ENCODE peak calls at places on chromosome 20, in nine cellular contexts. W is A549, D is GM13977, C is GM12878, B is brain microvascular endothelial cell, L is GM12865, K is AG09309, J is lower leg skin, Q is ovary. F is an unnamed sample.

GRCh38 chr20:34637245-34638185 is 39.4 kb downstream of the PIGU start:
- DNase-seq in B (peak; percentile 61), L (no peak), W (peak; percentile 31), C (no peak), Q (no peak), D (no peak), J (peak; percentile 71), K (peak; percentile 66), F (peak; percentile 60)

GRCh38 chr20:12847862-12848261 is 160.9 kb upstream of the SPTLC3 start:
- DNase-seq in K (no peak), C (no peak), B (peak; percentile 15), Q (no peak), L (no peak), D (no peak), J (no peak), W (no peak), F (no peak)

GRCh38 chr20:44142416-44142815 is 44.6 kb downstream of the JPH2 start:
- DNase-seq in Q (no peak), W (no peak), C (no peak), B (peak; percentile 53), K (no peak), L (no peak), J (no peak), D (no peak), F (no peak)

GRCh38 chr20:20255104-20255503 is 112.8 kb upstream of the INSM1 start:
- DNase-seq in J (no peak), C (no peak), Q (no peak), L (no peak), D (no peak), W (no peak), B (no peak), K (no peak), F (no peak)

GRCh38 chr20:20454850-20455627 is 87.1 kb downstream of the INSM1 start:
- DNase-seq in J (no peak), Q (no peak), C (no peak), D (no peak), K (no peak), W (no peak), L (no peak), B (no peak), F (no peak)

GRCh38 chr20:40540163-40540562 is 148.9 kb downstream of the MAFB start:
- DNase-seq in C (no peak), B (no peak), J (no peak), K (no peak), Q (no peak), L (no peak), D (no peak), W (no peak), F (no peak)

GRCh38 chr20:62774076-62774714 is 22.1 kb upstream of the MRGBP start:
- DNase-seq in L (no peak), K (no peak), C (no peak), J (no peak), Q (no peak), W (no peak), D (no peak), B (no peak), F (no peak)

GRCh38 chr20:36465109-36466080 is 75.9 kb upstream of the MYL9 start:
- DNase-seq in J (peak; percentile 72), W (peak; percentile 83), C (no peak), Q (peak; percentile 48), B (peak; percentile 86), D (no peak), L (peak; percentile 31), K (peak; percentile 79), F (peak; percentile 65)

GRCh38 chr20:13654463-13655023 is 15.8 kb upstream of the TASP1 start:
- DNase-seq in L (no peak), D (no peak), J (no peak), C (no peak), B (no peak), K (no peak), Q (no peak), W (no peak), F (no peak)

GRCh38 chr20:57498425-57499400 is 26.2 kb downstream of the CTCFL start:
- DNase-seq in C (no peak), D (no peak), K (no peak), L (peak; percentile 70), J (no peak), B (peak; percentile 29), W (peak; percentile 40), Q (no peak), F (no peak)
- TF ChIP-seq CTCF in C (peak; percentile 74), D (peak; percentile 65), K (peak; percentile 64), L (peak; percentile 65), J (no peak), B (peak; percentile 67), W (peak; percentile 45), Q (no peak), F (peak; percentile 35)

GRCh38 chr20:59082077-59082740 is 39.6 kb upstream of the PRELID3B start:
- DNase-seq in K (no peak), C (no peak), W (peak; percentile 8), B (no peak), Q (no peak), J (no peak), L (peak; percentile 11), D (no peak), F (no peak)

GRCh38 chr20:59082981-59083380 is 40.4 kb upstream of the PRELID3B start:
- DNase-seq in Q (no peak), L (no peak), B (peak; percentile 16), J (no peak), K (peak; percentile 21), W (peak; percentile 28), D (no peak), C (no peak), F (no peak)

GRCh38 chr20:59078231-59078630 is 35.6 kb upstream of the PRELID3B start:
- DNase-seq in K (no peak), L (no peak), Q (no peak), B (no peak), J (no peak), D (no peak), C (no peak), W (no peak), F (no peak)

GRCh38 chr20:59084041-59084841 is 41.7 kb upstream of the PRELID3B start:
- DNase-seq in C (no peak), B (no peak), D (no peak), K (no peak), J (no peak), W (no peak), Q (peak; percentile 18), L (no peak), F (no peak)

DNA sequence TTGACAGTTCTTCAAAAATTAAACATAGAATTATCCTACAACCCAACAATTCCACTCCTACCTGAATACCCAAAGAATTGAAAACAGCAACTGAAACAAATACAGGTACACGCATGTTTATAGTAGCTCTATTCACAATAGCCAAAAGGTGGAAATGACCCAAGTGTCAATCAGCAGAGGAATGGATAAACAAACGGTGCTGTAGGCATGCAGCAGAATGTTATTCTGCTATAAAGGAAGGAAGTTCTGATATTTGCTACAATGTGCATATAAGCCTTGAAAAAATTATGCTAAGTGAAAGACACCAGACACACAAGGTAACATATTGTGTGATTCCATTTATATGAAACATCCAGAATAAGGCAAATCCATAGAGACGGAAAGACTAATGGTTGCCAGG is 38.5 kb upstream of the PRELID3B start:
- DNase-seq in Q (no peak), K (no peak), B (no peak), W (no peak), C (no peak), J (no peak), D (no peak), L (no peak), F (no peak)
- TF ChIP-seq CTCF in Q (no peak), K (no peak), B (no peak), W (no peak), C (no peak), J (no peak), D (no peak), L (no peak), F (no peak)

DNA sequence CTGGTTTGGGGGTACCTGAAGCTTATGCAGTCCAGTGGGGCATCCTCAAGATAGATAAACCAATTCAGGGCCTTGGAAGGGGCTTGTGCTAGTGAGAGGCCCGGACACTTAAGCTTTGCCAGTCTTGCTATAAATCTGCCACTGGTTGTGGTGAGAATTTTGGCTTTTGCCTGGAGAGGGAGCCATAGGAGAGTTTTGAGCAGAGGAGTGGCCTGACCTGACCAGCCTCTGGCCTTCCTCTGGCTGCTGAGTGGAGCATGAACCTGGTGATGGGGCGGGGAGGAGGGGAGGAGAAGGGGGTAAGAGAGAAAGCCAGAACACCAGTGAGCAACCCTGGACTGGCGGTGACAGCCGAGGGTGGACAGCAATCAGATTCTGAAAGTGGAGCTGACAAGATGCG is 7.1 kb downstream of the TMEM74B start:
- DNase-seq in B (no peak), K (no peak), W (peak; percentile 53), J (no peak), D (no peak), C (no peak), Q (no peak), L (no peak), F (no peak)
- TF ChIP-seq CTCF in B (peak; percentile 27), K (peak; percentile 4), W (peak; percentile 5), J (no peak), D (peak; percentile 16), C (no peak), Q (no peak), L (no peak), F (no peak)

GRCh38 chr20:41892031-41892430 is 273.9 kb upstream of the CHD6 start:
- DNase-seq in Q (no peak), W (no peak), L (no peak), B (no peak), J (no peak), K (no peak), D (no peak), C (no peak), F (no peak)

GRCh38 chr20:41889871-41890224 is 271.7 kb upstream of the CHD6 start:
- DNase-seq in W (no peak), K (no peak), L (no peak), B (no peak), C (no peak), D (no peak), Q (no peak), J (peak; percentile 29), F (no peak)

GRCh38 chr20:41888434-41888833 is 270.3 kb upstream of the CHD6 start:
- DNase-seq in B (no peak), W (no peak), L (no peak), K (no peak), J (no peak), Q (no peak), D (no peak), C (no peak), F (no peak)

GRCh38 chr20:41887500-41887899 is 269.3 kb upstream of the CHD6 start:
- DNase-seq in Q (no peak), C (no peak), L (no peak), B (no peak), W (no peak), J (no peak), K (no peak), D (no peak), F (no peak)

DNA sequence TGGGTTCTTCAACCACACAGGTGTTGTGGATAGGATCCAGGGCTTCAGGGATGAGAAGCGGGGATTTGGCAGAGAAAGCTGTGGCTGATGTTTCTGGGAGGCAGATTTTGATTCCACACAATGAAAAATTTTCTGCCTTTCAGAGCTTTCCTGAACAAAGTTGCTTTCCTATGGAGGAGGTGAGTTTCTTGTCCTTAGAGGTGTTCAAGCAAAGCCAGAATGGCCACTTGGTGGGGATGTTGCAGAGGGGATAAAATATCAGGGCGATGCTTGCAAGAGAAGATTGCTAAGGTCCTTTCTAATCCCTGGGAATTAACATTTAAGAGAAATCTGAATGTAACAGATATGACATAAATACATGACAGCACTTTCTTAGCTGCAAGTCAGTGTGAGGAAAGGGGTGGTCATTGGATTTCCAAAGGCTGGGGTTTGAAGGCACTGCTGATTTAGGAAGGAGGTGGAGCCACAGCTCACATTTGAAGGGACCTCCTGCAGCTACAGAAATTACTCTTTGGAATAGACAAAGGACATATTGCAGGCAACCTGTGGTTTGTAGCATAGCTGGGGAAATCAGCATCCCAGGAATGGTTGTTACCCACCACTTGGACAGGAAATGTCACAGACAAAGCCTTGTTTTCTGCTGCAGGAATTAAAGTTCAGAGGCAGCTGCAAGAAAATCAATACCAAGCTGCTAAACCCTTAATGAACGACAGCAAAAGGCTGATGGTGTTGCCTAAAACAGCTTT is 271.1 kb upstream of the CHD6 start:
- DNase-seq in K (no peak), D (no peak), B (no peak), Q (no peak), L (peak; percentile 15), W (peak; percentile 20), C (no peak), J (no peak), F (no peak)
- TF ChIP-seq CTCF in K (no peak), D (peak; percentile 27), B (no peak), Q (no peak), L (no peak), W (peak; percentile 11), C (peak; percentile 17), J (no peak), F (no peak)

F was measured in AG09319.